ENCODE peak calls at places on chromosomes 11 and 22, in eight cellular contexts. One of them, this sample, is unnamed.
A peak's percentile ranks its signal among the peaks of the same experiment; 100 is the strongest.

GRCh38 chr11:34044664-34045485 is 6.7 kb upstream of the CAPRIN1 start:
- DNase-seq in Peyer's patch: no peak
- DNase-seq in body of pancreas: no peak
- DNase-seq in breast epithelium: no peak
- DNase-seq in heart left ventricle: no peak
- DNase-seq in ovary: no peak
- DNase-seq in HCT116: peak; percentile 41
- DNase-seq in uterus: no peak
- DNase-seq in this sample: no peak

GRCh38 chr11:99068832-99069231 is 48.1 kb downstream of the CNTN5 start:
- DNase-seq in Peyer's patch: no peak
- DNase-seq in body of pancreas: no peak
- DNase-seq in breast epithelium: no peak
- DNase-seq in heart left ventricle: no peak
- DNase-seq in ovary: no peak
- DNase-seq in HCT116: no peak
- DNase-seq in uterus: no peak
- DNase-seq in this sample: no peak

GRCh38 chr11:71284525-71285092 is 32.2 kb upstream of the SHANK2 start:
- DNase-seq in Peyer's patch: no peak
- DNase-seq in body of pancreas: peak; percentile 53
- DNase-seq in breast epithelium: no peak
- DNase-seq in heart left ventricle: no peak
- DNase-seq in ovary: no peak
- DNase-seq in HCT116: no peak
- DNase-seq in uterus: no peak
- DNase-seq in this sample: no peak

GRCh38 chr11:37076866-37077265 is 478.8 kb upstream of the RAG2 start:
- DNase-seq in Peyer's patch: no peak
- DNase-seq in body of pancreas: no peak
- DNase-seq in breast epithelium: no peak
- DNase-seq in heart left ventricle: no peak
- DNase-seq in ovary: no peak
- DNase-seq in HCT116: no peak
- DNase-seq in uterus: no peak
- DNase-seq in this sample: no peak

GRCh38 chr11:59556883-59557205 is 45.5 kb downstream of the OR4D9 start:
- DNase-seq in Peyer's patch: no peak
- DNase-seq in body of pancreas: no peak
- DNase-seq in breast epithelium: no peak
- DNase-seq in heart left ventricle: no peak
- DNase-seq in ovary: no peak
- DNase-seq in HCT116: no peak
- DNase-seq in uterus: no peak
- DNase-seq in this sample: no peak

GRCh38 chr11:568306-569259 is 7.7 kb upstream of the PHRF1 start:
- DNase-seq in Peyer's patch: peak; percentile 97
- DNase-seq in body of pancreas: peak; percentile 96
- DNase-seq in breast epithelium: peak; percentile 93
- DNase-seq in heart left ventricle: peak; percentile 97
- DNase-seq in ovary: peak; percentile 94
- DNase-seq in HCT116: peak; percentile 76
- DNase-seq in uterus: peak; percentile 91
- DNase-seq in this sample: peak; percentile 92

GRCh38 chr11:36688132-36688531 is 90.1 kb upstream of the RAG2 start:
- DNase-seq in Peyer's patch: no peak
- DNase-seq in body of pancreas: no peak
- DNase-seq in breast epithelium: no peak
- DNase-seq in heart left ventricle: no peak
- DNase-seq in ovary: no peak
- DNase-seq in HCT116: no peak
- DNase-seq in uterus: no peak
- DNase-seq in this sample: no peak

GRCh38 chr11:128629516-128630106 is 42.3 kb upstream of the ETS1 start:
- DNase-seq in Peyer's patch: no peak
- DNase-seq in body of pancreas: no peak
- DNase-seq in breast epithelium: no peak
- DNase-seq in heart left ventricle: no peak
- DNase-seq in ovary: no peak
- DNase-seq in HCT116: no peak
- DNase-seq in uterus: no peak
- DNase-seq in this sample: no peak

GRCh38 chr11:4464216-4465159 is 15.4 kb downstream of the OR52K2 start:
- DNase-seq in Peyer's patch: no peak
- DNase-seq in body of pancreas: no peak
- DNase-seq in breast epithelium: no peak
- DNase-seq in heart left ventricle: no peak
- DNase-seq in ovary: no peak
- DNase-seq in HCT116: peak; percentile 16
- DNase-seq in uterus: no peak
- DNase-seq in this sample: no peak

GRCh38 chr11:121524233-121524631 is 71.5 kb upstream of the SORL1-AS1 start:
- DNase-seq in Peyer's patch: no peak
- DNase-seq in body of pancreas: no peak
- DNase-seq in breast epithelium: no peak
- DNase-seq in heart left ventricle: no peak
- DNase-seq in ovary: no peak
- DNase-seq in HCT116: no peak
- DNase-seq in uterus: no peak
- DNase-seq in this sample: no peak

GRCh38 chr11:27618591-27618990 is 81.7 kb downstream of the BDNF start:
- DNase-seq in Peyer's patch: no peak
- DNase-seq in body of pancreas: no peak
- DNase-seq in breast epithelium: no peak
- DNase-seq in heart left ventricle: no peak
- DNase-seq in ovary: no peak
- DNase-seq in HCT116: no peak
- DNase-seq in uterus: no peak
- DNase-seq in this sample: no peak

GRCh38 chr22:19579880-19580279 is 55.7 kb upstream of the CLDN5 start:
- DNase-seq in Peyer's patch: no peak
- DNase-seq in body of pancreas: no peak
- DNase-seq in breast epithelium: peak; percentile 24
- DNase-seq in heart left ventricle: no peak
- DNase-seq in ovary: no peak
- DNase-seq in HCT116: no peak
- DNase-seq in uterus: no peak
- DNase-seq in this sample: no peak

GRCh38 chr11:89381094-89381493 is 110.1 kb downstream of the NOX4 start:
- DNase-seq in Peyer's patch: no peak
- DNase-seq in body of pancreas: no peak
- DNase-seq in breast epithelium: no peak
- DNase-seq in heart left ventricle: no peak
- DNase-seq in ovary: no peak
- DNase-seq in HCT116: no peak
- DNase-seq in uterus: no peak
- DNase-seq in this sample: no peak

GRCh38 chr11:102346748-102347525 is at the start of gene BIRC2:
- DNase-seq in Peyer's patch: peak; percentile 97
- DNase-seq in body of pancreas: peak; percentile 95
- DNase-seq in breast epithelium: peak; percentile 91
- DNase-seq in heart left ventricle: peak; percentile 98
- DNase-seq in ovary: peak; percentile 97
- DNase-seq in HCT116: peak; percentile 78
- DNase-seq in uterus: peak; percentile 97
- DNase-seq in this sample: peak; percentile 93

GRCh38 chr11:107384136-107384535 is 73.5 kb downstream of the CWF19L2 start:
- DNase-seq in Peyer's patch: no peak
- DNase-seq in body of pancreas: no peak
- DNase-seq in breast epithelium: no peak
- DNase-seq in heart left ventricle: no peak
- DNase-seq in ovary: no peak
- DNase-seq in HCT116: no peak
- DNase-seq in uterus: no peak
- DNase-seq in this sample: no peak

GRCh38 chr11:117851091-117851490 is 25.4 kb downstream of the FXYD6 start:
- DNase-seq in Peyer's patch: no peak
- DNase-seq in body of pancreas: no peak
- DNase-seq in breast epithelium: no peak
- DNase-seq in heart left ventricle: no peak
- DNase-seq in ovary: no peak
- DNase-seq in HCT116: no peak
- DNase-seq in uterus: peak; percentile 65
- DNase-seq in this sample: no peak

GRCh38 chr11:316031-316701 is 2.3 kb downstream of the IFITM1 start:
- DNase-seq in Peyer's patch: peak; percentile 70
- DNase-seq in body of pancreas: no peak
- DNase-seq in breast epithelium: no peak
- DNase-seq in heart left ventricle: peak; percentile 82
- DNase-seq in ovary: peak; percentile 64
- DNase-seq in HCT116: no peak
- DNase-seq in uterus: peak; percentile 37
- DNase-seq in this sample: no peak

GRCh38 chr22:32754413-32755041 is 47.0 kb upstream of the TIMP3 start:
- DNase-seq in Peyer's patch: no peak
- DNase-seq in body of pancreas: peak; percentile 9
- DNase-seq in breast epithelium: no peak
- DNase-seq in heart left ventricle: no peak
- DNase-seq in ovary: no peak
- DNase-seq in HCT116: no peak
- DNase-seq in uterus: peak; percentile 55
- DNase-seq in this sample: no peak

GRCh38 chr11:118304227-118304808 is at the start of gene CD3E:
- DNase-seq in Peyer's patch: no peak
- DNase-seq in body of pancreas: no peak
- DNase-seq in breast epithelium: no peak
- DNase-seq in heart left ventricle: no peak
- DNase-seq in ovary: no peak
- DNase-seq in HCT116: no peak
- DNase-seq in uterus: no peak
- DNase-seq in this sample: no peak

GRCh38 chr22:31230871-31231621 is 18.9 kb downstream of the LIMK2 start:
- DNase-seq in Peyer's patch: no peak
- DNase-seq in body of pancreas: peak; percentile 79
- DNase-seq in breast epithelium: no peak
- DNase-seq in heart left ventricle: no peak
- DNase-seq in ovary: peak; percentile 56
- DNase-seq in HCT116: no peak
- DNase-seq in uterus: no peak
- DNase-seq in this sample: peak; percentile 74

GRCh38 chr11:75351541-75352416 is at the start of gene ARRB1:
- DNase-seq in Peyer's patch: peak; percentile 90
- DNase-seq in body of pancreas: peak; percentile 73
- DNase-seq in breast epithelium: no peak
- DNase-seq in heart left ventricle: peak; percentile 89
- DNase-seq in ovary: peak; percentile 79
- DNase-seq in HCT116: no peak
- DNase-seq in uterus: peak; percentile 61
- DNase-seq in this sample: no peak

GRCh38 chr11:74611369-74611861 is 19.0 kb downstream of the POLD3 start:
- DNase-seq in Peyer's patch: no peak
- DNase-seq in body of pancreas: no peak
- DNase-seq in breast epithelium: no peak
- DNase-seq in heart left ventricle: no peak
- DNase-seq in ovary: no peak
- DNase-seq in HCT116: peak; percentile 33
- DNase-seq in uterus: no peak
- DNase-seq in this sample: no peak

GRCh38 chr11:82038151-82038550 is 695.5 kb downstream of the FAM181B start:
- DNase-seq in Peyer's patch: no peak
- DNase-seq in body of pancreas: no peak
- DNase-seq in breast epithelium: no peak
- DNase-seq in heart left ventricle: no peak
- DNase-seq in ovary: no peak
- DNase-seq in HCT116: no peak
- DNase-seq in uterus: no peak
- DNase-seq in this sample: no peak

GRCh38 chr22:17371446-17371845 is 2.2 kb downstream of the CECR2 start:
- DNase-seq in Peyer's patch: no peak
- DNase-seq in body of pancreas: no peak
- DNase-seq in breast epithelium: no peak
- DNase-seq in heart left ventricle: no peak
- DNase-seq in ovary: no peak
- DNase-seq in HCT116: no peak
- DNase-seq in uterus: no peak
- DNase-seq in this sample: no peak
- H3K4me3 ChIP-seq in Peyer's patch: no peak overlapping the region
- H3K4me3 ChIP-seq in body of pancreas: no peak overlapping the region
- H3K4me3 ChIP-seq in breast epithelium: no peak overlapping the region
- H3K4me3 ChIP-seq in heart left ventricle: peak overlapping the region; percentile 72
- H3K4me3 ChIP-seq in ovary: peak overlapping the region; percentile 44
- H3K4me3 ChIP-seq in HCT116: no peak overlapping the region
- H3K4me3 ChIP-seq in uterus: no peak overlapping the region
- H3K4me3 ChIP-seq in this sample: peak overlapping the region; percentile 80

DNA sequence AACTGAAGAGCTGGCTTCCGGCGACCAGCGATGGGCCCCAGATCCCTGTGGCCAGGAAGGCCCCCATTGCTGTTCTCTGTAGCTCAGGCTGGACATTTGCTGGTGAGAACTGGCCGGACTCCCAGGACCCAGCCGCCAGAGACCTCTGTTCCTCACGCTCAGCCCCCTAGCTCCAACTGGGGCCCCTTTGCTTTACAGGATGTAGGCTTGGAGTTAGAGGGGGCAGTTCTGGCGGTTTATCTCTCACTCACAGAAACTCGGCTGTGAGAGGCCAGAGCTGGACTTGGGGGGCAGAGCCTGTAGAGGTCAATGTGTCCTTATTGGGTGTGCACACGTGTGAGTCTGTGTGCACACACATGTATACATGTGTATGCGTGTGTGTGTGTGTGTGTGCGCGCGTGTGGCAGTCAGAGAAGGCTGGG is 494 bp downstream of the SMIM38 start:
- DNase-seq in Peyer's patch: no peak
- DNase-seq in body of pancreas: no peak
- DNase-seq in breast epithelium: no peak
- DNase-seq in heart left ventricle: no peak
- DNase-seq in ovary: no peak
- DNase-seq in HCT116: no peak
- DNase-seq in uterus: no peak
- DNase-seq in this sample: no peak
- H3K4me1 ChIP-seq in Peyer's patch: no peaks in the 10 kb centered on the region
- H3K4me1 ChIP-seq in body of pancreas: peaks cover 32% of the 10 kb centered on the region
- H3K4me1 ChIP-seq in breast epithelium: peaks cover 8% of the 10 kb centered on the region
- H3K4me1 ChIP-seq in heart left ventricle: peaks cover 51% of the 10 kb centered on the region
- H3K4me1 ChIP-seq in ovary: peaks cover 2% of the 10 kb centered on the region
- H3K4me1 ChIP-seq in HCT116: no peaks in the 10 kb centered on the region
- H3K4me1 ChIP-seq in uterus: peaks cover 7% of the 10 kb centered on the region
- H3K4me1 ChIP-seq in this sample: no peaks in the 10 kb centered on the region

GRCh38 chr11:66465371-66466224 is 1.1 kb upstream of the PELI3 start:
- DNase-seq in Peyer's patch: no peak
- DNase-seq in body of pancreas: no peak
- DNase-seq in breast epithelium: no peak
- DNase-seq in heart left ventricle: no peak
- DNase-seq in ovary: no peak
- DNase-seq in HCT116: no peak
- DNase-seq in uterus: no peak
- DNase-seq in this sample: no peak
- TF ChIP-seq POLR2A in Peyer's patch: no peak
- TF ChIP-seq POLR2A in body of pancreas: no peak
- TF ChIP-seq POLR2A in breast epithelium: no peak
- TF ChIP-seq POLR2A in heart left ventricle: no peak
- TF ChIP-seq POLR2A in ovary: no peak
- TF ChIP-seq POLR2A in HCT116: no peak
- TF ChIP-seq POLR2A in uterus: no peak
- TF ChIP-seq POLR2A in this sample: no peak

DNA sequence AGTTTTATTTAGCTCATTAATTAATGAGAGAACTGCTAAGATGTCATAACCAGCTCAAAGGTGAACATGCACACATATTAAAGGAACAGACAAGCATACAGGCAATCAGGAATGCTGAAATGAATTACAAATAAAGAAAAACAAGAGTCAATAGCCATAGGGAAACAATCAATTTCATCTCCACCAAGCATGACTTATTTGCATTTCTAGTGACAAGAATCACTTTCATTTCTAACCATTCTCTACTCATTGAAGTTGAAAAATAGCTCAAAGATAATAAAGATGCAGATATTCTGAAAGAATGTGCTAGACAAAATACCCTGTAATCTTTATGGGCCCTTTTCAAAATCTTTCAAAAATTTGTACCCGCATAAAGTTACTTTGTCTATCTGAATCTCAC is 23.2 kb downstream of the ISX start:
- DNase-seq in Peyer's patch: no peak
- DNase-seq in body of pancreas: no peak
- DNase-seq in breast epithelium: no peak
- DNase-seq in heart left ventricle: no peak
- DNase-seq in ovary: no peak
- DNase-seq in HCT116: no peak
- DNase-seq in uterus: no peak
- DNase-seq in this sample: no peak
- H3K4me3 ChIP-seq in Peyer's patch: no peak overlapping the region
- H3K4me3 ChIP-seq in body of pancreas: no peak overlapping the region
- H3K4me3 ChIP-seq in breast epithelium: no peak overlapping the region
- H3K4me3 ChIP-seq in heart left ventricle: no peak overlapping the region
- H3K4me3 ChIP-seq in ovary: no peak overlapping the region
- H3K4me3 ChIP-seq in HCT116: no peak overlapping the region
- H3K4me3 ChIP-seq in uterus: no peak overlapping the region
- H3K4me3 ChIP-seq in this sample: no peak overlapping the region

This sample was measured in prostate gland.